ENCODE peak calls at places on chromosomes 11 and 22, in nine cellular contexts. C is thoracic aorta, U is fibroblast of lung, D is cardiac muscle cell, O is fibroblast of the aortic adventitia, R is GM23338, I is AG09309, Y is A549, H is colonic mucosa. E is an unnamed sample.

GRCh38 chr11:35927730-35928129 is 16.1 kb upstream of the LDLRAD3 start:
- DNase-seq in C (no peak), U (peak), D (peak), O (peak), R (no peak), I (peak), Y (peak), H (peak), E (peak)

GRCh38 chr11:20013346-20014066 is 146.8 kb downstream of the DBX1 start:
- DNase-seq in C (no peak), U (no peak), D (peak), O (peak), R (no peak), I (no peak), Y (no peak), H (no peak), E (no peak)

GRCh38 chr22:48885919-48886305 is 941.8 kb downstream of the BRD1 start:
- DNase-seq in C (no peak), U (no peak), D (no peak), O (no peak), R (no peak), I (no peak), Y (no peak), H (no peak), E (no peak)

GRCh38 chr22:43109921-43110443 is 568 bp upstream of the BIK start:
- DNase-seq in C (no peak), U (no peak), D (no peak), O (no peak), R (peak), I (no peak), Y (no peak), H (no peak), E (no peak)

GRCh38 chr11:2529636-2530035 is 84.8 kb downstream of the KCNQ1 start:
- DNase-seq in C (no peak), U (no peak), D (no peak), O (no peak), R (no peak), I (no peak), Y (no peak), H (no peak), E (no peak)

GRCh38 chr11:44528103-44528502 is 37.4 kb upstream of the CD82 start:
- DNase-seq in C (no peak), U (no peak), D (peak), O (no peak), R (peak), I (no peak), Y (no peak), H (no peak), E (no peak)

GRCh38 chr22:38824587-38824986 is 19.2 kb downstream of the NPTXR start:
- DNase-seq in C (no peak), U (peak), D (peak), O (peak), R (peak), I (no peak), Y (peak), H (peak), E (peak)

GRCh38 chr11:126602349-126602940 is 247.0 kb downstream of the ST3GAL4 start:
- DNase-seq in C (no peak), U (no peak), D (no peak), O (no peak), R (no peak), I (no peak), Y (no peak), H (no peak), E (no peak)

GRCh38 chr11:72750556-72751292 is 1.5 kb downstream of the ARAP1 start:
- DNase-seq in C (no peak), U (no peak), D (no peak), O (no peak), R (no peak), I (no peak), Y (no peak), H (no peak), E (no peak)

GRCh38 chr22:37462983-37463382 is 23.2 kb downstream of the MFNG start:
- DNase-seq in C (no peak), U (peak), D (peak), O (peak), R (peak), I (no peak), Y (no peak), H (no peak), E (peak)

GRCh38 chr11:18972336-18972735 is 33.1 kb upstream of the MRGPRX1 start:
- DNase-seq in C (no peak), U (no peak), D (no peak), O (no peak), R (no peak), I (no peak), Y (no peak), H (no peak), E (no peak)

GRCh38 chr11:18974192-18974591 is 35.0 kb upstream of the MRGPRX1 start:
- DNase-seq in C (no peak), U (no peak), D (no peak), O (no peak), R (peak), I (no peak), Y (no peak), H (no peak), E (no peak)
- TF ChIP-seq CTCF in C (no peak), U (no peak), D (no peak), O (no peak), R (no peak), I (no peak), Y (no peak), H (no peak), E (no peak)

GRCh38 chr22:17944205-17944725 is 80.1 kb downstream of the MICAL3 start:
- DNase-seq in C (no peak), U (no peak), D (no peak), O (no peak), R (no peak), I (no peak), Y (no peak), H (no peak), E (no peak)

GRCh38 chr22:17942721-17943120 is 81.6 kb downstream of the MICAL3 start:
- DNase-seq in C (no peak), U (no peak), D (no peak), O (no peak), R (no peak), I (no peak), Y (no peak), H (no peak), E (no peak)

GRCh38 chr22:17941501-17942406 is 82.6 kb downstream of the MICAL3 start:
- DNase-seq in C (no peak), U (no peak), D (no peak), O (no peak), R (no peak), I (no peak), Y (no peak), H (no peak), E (no peak)

GRCh38 chr22:17945156-17945850 is 79.1 kb downstream of the MICAL3 start:
- DNase-seq in C (no peak), U (no peak), D (no peak), O (no peak), R (no peak), I (no peak), Y (no peak), H (no peak), E (no peak)

DNA sequence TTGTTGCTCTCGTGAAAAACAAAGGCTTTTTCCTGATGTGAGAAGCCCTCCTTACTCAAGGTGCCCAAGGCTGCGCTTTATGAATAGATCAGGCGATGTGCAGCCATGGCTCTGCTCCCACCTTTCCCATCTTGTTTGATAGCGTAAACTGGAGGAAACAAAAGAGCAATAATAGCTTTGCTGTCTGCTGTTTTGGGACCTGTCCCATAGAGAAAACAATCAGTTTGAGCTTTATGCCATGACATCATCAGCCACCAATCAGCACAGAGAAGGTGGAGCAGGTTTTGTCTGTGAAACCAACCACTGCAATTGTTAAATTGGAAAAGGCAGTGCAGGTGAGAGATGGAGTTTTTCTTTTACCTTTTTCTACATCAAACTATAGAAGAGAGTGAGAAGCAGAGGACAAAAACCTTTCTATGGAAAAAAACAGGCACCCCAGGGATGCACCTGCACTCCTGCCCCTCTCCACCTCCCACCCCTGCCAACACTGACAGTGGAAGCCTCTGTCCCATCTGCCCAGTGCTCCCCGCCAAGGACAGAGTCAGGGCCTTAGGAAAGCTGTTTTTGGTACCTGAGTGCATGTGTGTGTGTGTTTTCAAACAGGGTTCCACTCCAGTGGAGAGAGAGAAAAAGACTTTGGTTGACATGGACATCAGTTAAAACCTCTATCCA is 80.7 kb downstream of the MICAL3 start:
- DNase-seq in C (no peak), U (no peak), D (no peak), O (no peak), R (no peak), I (no peak), Y (no peak), H (peak), E (no peak)
- H3K4me3 ChIP-seq in C (no peak), U (no peak), D (no peak), O (no peak), R (no peak), I (no peak), Y (no peak), H (no peak), E (no peak)

GRCh38 chr22:20019661-20020532 is 1.0 kb upstream of the TANGO2 start:
- DNase-seq in C (no peak), U (no peak), D (no peak), O (no peak), R (no peak), I (no peak), Y (no peak), H (no peak), E (no peak)

GRCh38 chr22:20023214-20023613 is 2.3 kb downstream of the TANGO2 start:
- DNase-seq in C (no peak), U (no peak), D (no peak), O (no peak), R (no peak), I (no peak), Y (no peak), H (no peak), E (no peak)

GRCh38 chr22:20020533-20021195 is at the start of gene TANGO2:
- DNase-seq in C (peak), U (peak), D (peak), O (peak), R (peak), I (peak), Y (peak), H (peak), E (peak)

GRCh38 chr22:20022231-20023069 is 1.5 kb downstream of the TANGO2 start:
- DNase-seq in C (no peak), U (no peak), D (no peak), O (no peak), R (no peak), I (no peak), Y (no peak), H (no peak), E (no peak)

DNA sequence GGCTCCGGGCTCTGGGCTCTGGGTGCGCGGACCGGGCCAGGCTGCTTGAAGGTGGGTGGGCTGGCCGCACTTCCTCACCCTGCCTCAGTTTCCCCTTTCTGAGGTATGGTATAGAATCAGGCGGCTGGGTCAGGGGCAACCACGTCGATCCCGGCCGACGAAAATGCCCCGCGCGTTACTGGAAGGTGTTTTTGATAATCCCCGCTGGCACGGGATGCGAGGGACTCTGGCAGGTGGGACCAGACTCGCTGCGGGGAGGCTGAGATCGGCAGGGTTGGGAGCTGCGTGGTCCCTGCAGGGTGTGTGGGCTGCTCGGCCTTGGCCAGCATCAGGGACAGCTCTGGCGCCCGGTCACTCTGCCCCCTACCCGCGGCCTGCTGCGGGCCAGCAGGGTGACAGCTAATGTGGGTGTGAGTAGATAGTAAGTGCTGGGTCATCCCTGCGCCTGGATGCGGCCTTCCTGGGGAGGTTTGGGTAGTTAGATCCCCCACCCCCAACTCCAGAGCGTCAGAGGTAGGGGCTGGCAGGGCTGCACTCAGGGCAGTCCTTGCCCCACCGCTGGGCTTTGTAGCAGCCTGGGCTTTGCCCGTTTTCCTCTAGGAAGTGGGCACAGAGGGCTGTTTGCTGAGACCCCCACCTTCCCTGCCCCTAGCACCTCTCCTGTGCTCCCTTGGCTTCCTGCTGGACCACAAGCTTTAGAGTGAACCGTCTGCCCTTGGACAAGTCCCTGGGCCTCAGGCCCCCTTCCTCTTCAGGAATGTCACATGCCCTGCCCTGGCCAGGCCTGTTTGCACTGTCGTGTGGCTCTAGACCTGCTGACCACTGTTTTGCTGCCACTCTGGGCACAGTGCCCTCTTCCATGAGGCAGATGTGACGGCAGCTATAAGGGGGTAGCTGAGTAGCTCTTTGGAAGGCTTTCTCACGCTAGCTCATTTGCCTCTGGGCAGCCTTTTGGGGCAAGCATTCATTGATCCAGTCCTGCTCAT is 579 bp downstream of the TANGO2 start:
- DNase-seq in C (no peak), U (peak), D (peak), O (peak), R (no peak), I (peak), Y (no peak), H (peak), E (peak)
- TF ChIP-seq CTCF in C (no peak), U (no peak), D (no peak), O (no peak), R (no peak), I (no peak), Y (no peak), H (no peak), E (no peak)

DNA sequence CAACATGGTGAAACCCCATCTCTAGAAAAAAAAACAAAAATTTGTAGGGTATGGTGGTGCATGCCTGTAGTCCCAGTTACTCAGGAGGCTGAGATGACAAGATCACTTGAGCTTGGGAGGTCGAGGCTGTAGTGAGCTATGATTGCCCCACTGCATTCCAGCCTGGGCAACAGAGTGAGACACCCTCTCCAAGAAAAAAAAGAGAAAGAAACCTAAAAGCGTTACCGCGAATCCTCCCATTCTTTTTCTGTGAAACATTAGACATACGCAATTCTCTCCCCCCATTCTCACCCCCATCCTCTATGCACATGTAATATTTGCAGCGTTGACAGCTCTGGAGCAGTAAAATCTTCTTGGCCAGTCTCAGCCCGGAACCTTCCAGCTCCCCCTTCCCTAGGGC is 2.1 kb downstream of the LRP4 start:
- DNase-seq in C (no peak), U (no peak), D (no peak), O (no peak), R (no peak), I (no peak), Y (no peak), H (no peak), E (no peak)
- H3K4me3 ChIP-seq in C (peak), U (peak), D (peak), O (peak), R (peak), I (peak), Y (peak), H (peak), E (peak)

GRCh38 chr11:69051381-69052342 is 2.9 kb downstream of the TPCN2 start:
- DNase-seq in C (no peak), U (no peak), D (no peak), O (no peak), R (no peak), I (no peak), Y (no peak), H (no peak), E (no peak)

GRCh38 chr11:69048056-69048717 is 545 bp upstream of the TPCN2 start:
- DNase-seq in C (no peak), U (no peak), D (peak), O (no peak), R (peak), I (no peak), Y (no peak), H (no peak), E (peak)

GRCh38 chr11:69050592-69051380 is 2.1 kb downstream of the TPCN2 start:
- DNase-seq in C (no peak), U (no peak), D (no peak), O (no peak), R (no peak), I (no peak), Y (no peak), H (no peak), E (no peak)

GRCh38 chr11:69049490-69049867 is 747 bp downstream of the TPCN2 start:
- DNase-seq in C (no peak), U (no peak), D (no peak), O (no peak), R (no peak), I (no peak), Y (peak), H (no peak), E (no peak)

GRCh38 chr11:69048718-69049489 is at the start of gene TPCN2:
- DNase-seq in C (peak), U (peak), D (peak), O (peak), R (peak), I (peak), Y (peak), H (peak), E (peak)
- TF ChIP-seq CTCF in C (peak), U (no peak), D (no peak), O (no peak), R (no peak), I (no peak), Y (no peak), H (no peak), E (no peak)

GRCh38 chr11:9874466-9874865 is 210.6 kb downstream of the SWAP70 start:
- DNase-seq in C (no peak), U (no peak), D (no peak), O (no peak), R (no peak), I (no peak), Y (no peak), H (no peak), E (no peak)
- H3K4me3 ChIP-seq in C (no peak), U (no peak), D (no peak), O (no peak), R (no peak), I (no peak), Y (no peak), H (no peak), E (no peak)

DNA sequence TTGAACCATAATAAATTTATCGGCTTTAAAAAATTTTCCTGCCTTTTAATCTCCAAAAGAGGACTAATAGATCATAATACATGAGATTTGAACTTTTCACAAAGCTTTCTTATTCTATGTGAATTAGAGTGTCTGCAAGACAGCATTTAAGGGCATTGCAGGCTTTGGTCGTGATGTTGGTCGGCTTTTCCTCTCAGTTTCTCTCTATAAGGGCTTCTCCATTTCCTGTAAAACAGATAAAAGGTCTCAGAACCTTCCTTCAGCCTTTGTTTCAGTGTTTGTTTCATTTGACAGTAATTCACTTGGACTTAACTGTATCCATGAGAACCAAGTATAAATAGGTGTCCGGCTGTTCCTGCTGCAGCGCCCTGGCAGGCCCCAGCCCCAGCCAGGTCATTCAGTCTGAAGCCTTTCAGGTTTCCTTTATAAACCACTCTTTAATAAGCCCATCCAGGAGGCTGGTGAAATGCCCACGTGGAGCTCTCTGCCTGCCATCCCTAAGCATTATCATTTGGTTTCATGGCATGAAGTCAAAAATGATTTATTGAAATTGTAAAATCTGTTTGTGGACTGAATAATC is 37.2 kb upstream of the ADSL start:
- DNase-seq in C (no peak), U (no peak), D (no peak), O (no peak), R (no peak), I (no peak), Y (no peak), H (no peak), E (no peak)
- TF ChIP-seq CTCF in C (no peak), U (no peak), D (no peak), O (no peak), R (no peak), I (no peak), Y (no peak), H (no peak), E (no peak)

GRCh38 chr11:789951-790350 is at the start of gene CEND1:
- DNase-seq in C (no peak), U (peak), D (peak), O (peak), R (peak), I (no peak), Y (peak), H (no peak), E (no peak)
- H3K4me3 ChIP-seq in C (no peak), U (peak), D (no peak), O (peak), R (peak), I (peak), Y (peak), H (no peak), E (no peak)